ENCODE peak calls at places on chromosomes 3 and 15, in eight cellular contexts. O is upper lobe of right lung; D is left lung; N is PC-9; Z is CD8-positive, alpha-beta T cell; W is astrocyte of the spinal cord; J is lung; E is AG10803. G is an unnamed sample.

GRCh38 chr3:24829632-24830229 is 335.1 kb upstream of the THRB start:
- DNase-seq in Z (no peak), O (peak; percentile 74), N (no peak), W (peak; percentile 9), J (peak; percentile 35), E (no peak), D (peak; percentile 34), G (peak; percentile 43)

GRCh38 chr3:62630664-62631063 is 244.6 kb downstream of the CADPS start:
- DNase-seq in E (no peak), W (no peak), O (no peak), J (no peak), N (no peak), Z (no peak), D (no peak), G (no peak)

GRCh38 chr3:59978979-59979378 is 929.2 kb upstream of the CFAP20DC start:
- DNase-seq in W (no peak), E (no peak), Z (no peak), O (no peak), N (no peak), J (no peak), D (no peak), G (no peak)

GRCh38 chr15:77282333-77282732 is 137.6 kb downstream of the PEAK1 start:
- DNase-seq in W (peak; percentile 35), J (no peak), Z (no peak), N (no peak), O (no peak), D (no peak), E (peak; percentile 96), G (no peak)

GRCh38 chr3:122200681-122201080 is 17.2 kb downstream of the CASR start:
- DNase-seq in D (no peak), O (no peak), W (no peak), N (no peak), J (no peak), Z (no peak), E (no peak), G (no peak)

GRCh38 chr3:56094170-56094569 is 374.1 kb downstream of the ERC2 start:
- DNase-seq in W (no peak), O (no peak), D (no peak), Z (no peak), J (no peak), N (no peak), E (no peak), G (no peak)

GRCh38 chr15:93438310-93438709 is 349.3 kb upstream of the RGMA start:
- DNase-seq in Z (no peak), N (no peak), O (no peak), W (no peak), J (no peak), E (no peak), D (no peak), G (no peak)

GRCh38 chr3:128554100-128554464 is 61.1 kb upstream of the GATA2 start:
- DNase-seq in D (no peak), Z (no peak), N (peak; percentile 56), W (peak; percentile 72), O (peak; percentile 30), E (no peak), J (no peak), G (no peak)

GRCh38 chr15:22952826-22953579 is 27.2 kb downstream of the CYFIP1 start:
- DNase-seq in J (no peak), O (no peak), W (no peak), E (peak; percentile 70), D (no peak), N (no peak), Z (no peak), G (no peak)

GRCh38 chr15:79635897-79636596 is 203.9 kb downstream of the MINAR1 start:
- DNase-seq in E (peak; percentile 33), O (no peak), D (no peak), J (no peak), N (no peak), Z (no peak), W (peak; percentile 42), G (no peak)

GRCh38 chr3:157531771-157532170 is 28.6 kb upstream of the VEPH1 start:
- DNase-seq in J (no peak), Z (no peak), E (no peak), O (no peak), N (no peak), W (peak; percentile 31), D (no peak), G (no peak)

GRCh38 chr15:58410353-58410752 is 21.4 kb upstream of the LIPC start:
- DNase-seq in N (no peak), W (no peak), Z (peak; percentile 19), O (no peak), E (peak; percentile 69), J (no peak), D (no peak), G (no peak)

GRCh38 chr15:63369766-63370165 is 11.9 kb downstream of the CA12 start:
- DNase-seq in N (no peak), J (no peak), Z (no peak), E (peak; percentile 47), W (no peak), D (no peak), O (no peak), G (no peak)

DNA sequence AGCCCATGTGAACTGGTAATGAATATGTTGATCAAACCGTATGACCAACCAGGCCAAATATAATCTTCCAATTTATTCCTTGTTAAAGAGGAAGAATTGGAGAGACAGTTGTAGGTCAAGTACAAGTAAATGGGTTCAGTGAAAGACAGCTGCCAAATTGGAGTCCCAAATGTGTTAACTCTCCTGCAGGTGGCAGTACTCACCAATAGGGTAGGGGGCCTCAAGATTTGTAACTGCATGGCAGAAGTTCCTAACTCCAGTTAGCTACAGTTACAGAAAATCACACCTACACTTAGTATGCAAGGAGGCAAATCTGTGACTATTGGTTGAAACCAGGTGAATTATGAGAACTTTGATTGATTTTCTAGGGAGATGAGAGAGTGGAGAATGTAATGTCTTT is 278.0 kb downstream of the ZBBX start:
- DNase-seq in N (no peak), D (no peak), O (no peak), E (no peak), Z (no peak), J (no peak), W (no peak), G (no peak)
- TF ChIP-seq CTCF in N (peak; percentile 17), D (no peak), O (no peak), E (no peak), Z (no peak), J (no peak), W (peak; percentile 11), G (peak; percentile 29)

GRCh38 chr15:96416218-96416933 is 85.9 kb downstream of the NR2F2 start:
- DNase-seq in O (no peak), N (no peak), D (no peak), E (no peak), J (no peak), Z (no peak), W (no peak), G (no peak)
- H3K4me3 ChIP-seq in O (peak overlapping the region; percentile 19), N (no peak overlapping the region), D (no peak overlapping the region), E (no peak overlapping the region), J (no peak overlapping the region), Z (no peak overlapping the region), W (peak overlapping the region; percentile 6), G (no peak overlapping the region)

GRCh38 chr3:39463269-39463668 is 4.2 kb upstream of the MOBP start:
- DNase-seq in J (no peak), Z (no peak), O (no peak), E (no peak), D (no peak), N (no peak), W (no peak), G (no peak)
- TF ChIP-seq CTCF in J (no peak), Z (no peak), O (no peak), E (no peak), D (no peak), N (no peak), W (no peak), G (no peak)

DNA sequence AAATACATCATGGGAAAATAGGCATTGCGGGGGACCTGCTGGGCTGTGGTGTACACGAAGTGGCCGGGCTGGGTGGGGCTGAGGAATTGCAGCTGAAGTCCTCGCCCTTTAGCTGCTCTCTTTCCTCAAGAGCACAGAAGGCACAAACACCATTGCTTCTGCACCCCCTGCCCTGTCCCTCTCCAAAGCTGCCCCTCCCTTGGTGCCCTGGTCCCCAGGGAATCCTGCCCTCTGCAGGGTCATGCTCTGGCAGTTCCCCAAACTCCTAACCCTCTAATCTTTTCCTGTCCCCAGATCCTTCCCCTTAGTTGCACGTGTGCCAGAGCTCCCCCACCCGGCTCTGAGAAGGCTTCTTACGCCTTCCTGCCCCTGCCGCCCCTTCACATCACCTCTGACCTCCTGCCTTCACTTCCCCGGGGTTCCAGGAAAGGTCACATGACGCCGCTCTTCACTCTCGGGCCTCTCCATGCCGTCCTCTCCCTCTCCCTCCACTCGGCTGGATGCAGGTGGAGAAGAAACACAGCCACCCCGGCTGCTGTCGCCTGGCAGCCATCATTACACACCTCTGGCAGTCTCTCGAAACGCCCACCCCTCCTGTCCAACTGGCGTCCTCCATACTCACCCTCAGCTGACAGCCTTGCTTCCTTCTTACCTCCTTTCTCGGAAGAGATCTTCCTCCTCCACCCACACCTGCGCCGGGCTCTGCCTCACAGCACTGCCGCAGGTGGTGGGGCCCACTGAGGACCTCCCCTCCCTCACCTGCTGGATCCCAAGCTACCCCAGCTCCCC is 6.9 kb upstream of the PCSK6 start:
- DNase-seq in W (no peak), Z (no peak), O (no peak), D (no peak), N (no peak), J (no peak), E (no peak), G (no peak)
- H3K4me3 ChIP-seq in W (no peak overlapping the region), Z (no peak overlapping the region), O (no peak overlapping the region), D (no peak overlapping the region), N (no peak overlapping the region), J (no peak overlapping the region), E (no peak overlapping the region), G (no peak overlapping the region)

GRCh38 chr3:37862712-37863551 is 1.3 kb downstream of the CTDSPL start:
- DNase-seq in E (peak; percentile 65), O (no peak), J (no peak), Z (no peak), W (peak; percentile 48), D (no peak), N (no peak), G (no peak)

GRCh38 chr3:37867144-37867543 is 5.5 kb downstream of the CTDSPL start:
- DNase-seq in E (no peak), W (no peak), D (no peak), O (no peak), N (no peak), J (no peak), Z (no peak), G (no peak)

GRCh38 chr3:37863949-37864822 is 2.5 kb downstream of the CTDSPL start:
- DNase-seq in O (no peak), E (no peak), Z (no peak), W (peak; percentile 5), N (peak; percentile 49), D (no peak), J (no peak), G (peak; percentile 64)

GRCh38 chr3:37863552-37863865 is 1.8 kb downstream of the CTDSPL start:
- DNase-seq in E (no peak), O (no peak), W (no peak), J (no peak), N (no peak), Z (no peak), D (no peak), G (no peak)

GRCh38 chr3:37864904-37865303 is 3.2 kb downstream of the CTDSPL start:
- DNase-seq in J (no peak), E (no peak), D (no peak), N (no peak), Z (no peak), O (no peak), W (no peak), G (no peak)
- TF ChIP-seq CTCF in J (no peak), E (no peak), D (no peak), N (no peak), Z (no peak), O (no peak), W (no peak), G (peak; percentile 2)

GRCh38 chr3:9183011-9183410 is 66.4 kb downstream of the SRGAP3 start:
- DNase-seq in D (no peak), E (no peak), J (no peak), Z (no peak), N (no peak), W (no peak), O (no peak), G (no peak)
- H3K4me3 ChIP-seq in D (no peak overlapping the region), E (no peak overlapping the region), J (no peak overlapping the region), Z (no peak overlapping the region), N (no peak overlapping the region), W (no peak overlapping the region), O (no peak overlapping the region), G (no peak overlapping the region)

G was measured in LNCaP clone FGC.